ENCODE peak calls at places on chromosomes 5 and 9, in six cellular contexts. One of them, this sample, is unnamed. For H3K27me3, the result is how much of the 10 kb centered on the place peaks cover.

GRCh38 chr5:134784946-134785620 is 26.5 kb downstream of the DDX46 start:
- DNase-seq in H1: peak
- DNase-seq in mesenchymal stem cell: peak
- DNase-seq in IMR-90: peak
- DNase-seq in mesendoderm: peak
- DNase-seq in neuronal stem cell: no peak
- DNase-seq in this sample: no peak

GRCh38 chr5:173161148-173161547 is 16.8 kb downstream of the BNIP1 start:
- DNase-seq in IMR-90: no peak
- DNase-seq in mesenchymal stem cell: no peak
- DNase-seq in neuronal stem cell: no peak
- DNase-seq in mesendoderm: no peak
- DNase-seq in H1: no peak
- DNase-seq in this sample: no peak

GRCh38 chr9:129412814-129413536 is 207.9 kb downstream of the C9orf50 start:
- DNase-seq in mesenchymal stem cell: peak
- DNase-seq in H1: no peak
- DNase-seq in mesendoderm: peak
- DNase-seq in IMR-90: peak
- DNase-seq in neuronal stem cell: no peak
- DNase-seq in this sample: peak

GRCh38 chr9:81787747-81788632 is 98.6 kb upstream of the TLE1 start:
- DNase-seq in mesendoderm: peak
- DNase-seq in IMR-90: peak
- DNase-seq in mesenchymal stem cell: peak
- DNase-seq in neuronal stem cell: no peak
- DNase-seq in H1: no peak
- DNase-seq in this sample: no peak

GRCh38 chr5:96687812-96688453 is 25.8 kb downstream of the CAST start:
- DNase-seq in neuronal stem cell: no peak
- DNase-seq in mesendoderm: no peak
- DNase-seq in H1: no peak
- DNase-seq in IMR-90: peak
- DNase-seq in mesenchymal stem cell: peak
- DNase-seq in this sample: no peak

GRCh38 chr9:130266236-130267098 is 907 bp downstream of the HMCN2 start:
- DNase-seq in H1: peak
- DNase-seq in mesendoderm: peak
- DNase-seq in mesenchymal stem cell: no peak
- DNase-seq in neuronal stem cell: no peak
- DNase-seq in IMR-90: no peak
- DNase-seq in this sample: peak

GRCh38 chr9:136902259-136902821 is 16.0 kb downstream of the TRAF2 start:
- DNase-seq in neuronal stem cell: no peak
- DNase-seq in mesendoderm: no peak
- DNase-seq in H1: no peak
- DNase-seq in IMR-90: peak
- DNase-seq in mesenchymal stem cell: peak
- DNase-seq in this sample: peak

GRCh38 chr5:110376281-110376916 is 350.1 kb downstream of the TMEM232 start:
- DNase-seq in mesendoderm: no peak
- DNase-seq in H1: no peak
- DNase-seq in IMR-90: no peak
- DNase-seq in neuronal stem cell: no peak
- DNase-seq in mesenchymal stem cell: peak
- DNase-seq in this sample: peak

GRCh38 chr9:30758726-30759446 is 1625.6 kb upstream of the ACO1 start:
- DNase-seq in neuronal stem cell: no peak
- DNase-seq in mesendoderm: no peak
- DNase-seq in IMR-90: no peak
- DNase-seq in mesenchymal stem cell: no peak
- DNase-seq in H1: no peak
- DNase-seq in this sample: no peak

GRCh38 chr9:134407123-134407779 is 81.0 kb downstream of the RXRA start:
- DNase-seq in neuronal stem cell: peak
- DNase-seq in mesendoderm: peak
- DNase-seq in mesenchymal stem cell: peak
- DNase-seq in IMR-90: peak
- DNase-seq in H1: no peak
- DNase-seq in this sample: peak

GRCh38 chr9:124145903-124146575 is 111.7 kb upstream of the NEK6 start:
- DNase-seq in neuronal stem cell: no peak
- DNase-seq in IMR-90: no peak
- DNase-seq in H1: peak
- DNase-seq in mesenchymal stem cell: peak
- DNase-seq in mesendoderm: no peak
- DNase-seq in this sample: no peak

GRCh38 chr9:35791321-35791921 is at the start of gene NPR2:
- DNase-seq in mesenchymal stem cell: peak
- DNase-seq in IMR-90: peak
- DNase-seq in neuronal stem cell: no peak
- DNase-seq in H1: peak
- DNase-seq in mesendoderm: peak
- DNase-seq in this sample: no peak

GRCh38 chr5:149757186-149757950 is 27.3 kb downstream of the PPARGC1B start:
- DNase-seq in IMR-90: no peak
- DNase-seq in mesendoderm: no peak
- DNase-seq in H1: no peak
- DNase-seq in neuronal stem cell: no peak
- DNase-seq in mesenchymal stem cell: no peak
- DNase-seq in this sample: no peak

GRCh38 chr5:104800440-104801048 is 1238.0 kb upstream of the NUDT12 start:
- DNase-seq in IMR-90: no peak
- DNase-seq in mesenchymal stem cell: no peak
- DNase-seq in mesendoderm: peak
- DNase-seq in neuronal stem cell: no peak
- DNase-seq in H1: no peak
- DNase-seq in this sample: no peak

GRCh38 chr9:137265496-137266161 is 10.5 kb downstream of the NELFB start:
- DNase-seq in mesendoderm: no peak
- DNase-seq in neuronal stem cell: no peak
- DNase-seq in IMR-90: no peak
- DNase-seq in H1: no peak
- DNase-seq in mesenchymal stem cell: no peak
- DNase-seq in this sample: no peak

GRCh38 chr5:159638954-159639559 is 277.2 kb upstream of the ADRA1B start:
- DNase-seq in neuronal stem cell: no peak
- DNase-seq in H1: no peak
- DNase-seq in mesendoderm: no peak
- DNase-seq in IMR-90: peak
- DNase-seq in mesenchymal stem cell: peak
- DNase-seq in this sample: peak

GRCh38 chr5:165209101-165209727 is 1703.8 kb downstream of the MAT2B start:
- DNase-seq in H1: no peak
- DNase-seq in mesendoderm: peak
- DNase-seq in mesenchymal stem cell: peak
- DNase-seq in IMR-90: peak
- DNase-seq in neuronal stem cell: peak
- DNase-seq in this sample: peak

GRCh38 chr9:113636165-113636564 is 172.6 kb downstream of the RGS3 start:
- DNase-seq in neuronal stem cell: no peak
- DNase-seq in mesenchymal stem cell: peak
- DNase-seq in H1: no peak
- DNase-seq in mesendoderm: no peak
- DNase-seq in IMR-90: peak
- DNase-seq in this sample: no peak

GRCh38 chr5:138662599-138662998 is 87.4 kb upstream of the HSPA9 start:
- DNase-seq in mesenchymal stem cell: no peak
- DNase-seq in IMR-90: no peak
- DNase-seq in neuronal stem cell: no peak
- DNase-seq in mesendoderm: no peak
- DNase-seq in H1: no peak
- DNase-seq in this sample: peak

GRCh38 chr5:95861221-95861857 is 38.8 kb upstream of the GLRX start:
- DNase-seq in mesendoderm: no peak
- DNase-seq in mesenchymal stem cell: peak
- DNase-seq in IMR-90: peak
- DNase-seq in H1: no peak
- DNase-seq in neuronal stem cell: no peak
- DNase-seq in this sample: peak

GRCh38 chr9:87604886-87605588 is 107.4 kb downstream of the DAPK1 start:
- DNase-seq in neuronal stem cell: no peak
- DNase-seq in IMR-90: no peak
- DNase-seq in H1: no peak
- DNase-seq in mesenchymal stem cell: no peak
- DNase-seq in mesendoderm: no peak
- DNase-seq in this sample: no peak

GRCh38 chr9:82436480-82436879 is 447.9 kb downstream of the SPATA31D1 start:
- DNase-seq in mesendoderm: no peak
- DNase-seq in neuronal stem cell: no peak
- DNase-seq in H1: no peak
- DNase-seq in mesenchymal stem cell: no peak
- DNase-seq in IMR-90: peak
- DNase-seq in this sample: no peak

GRCh38 chr5:139294372-139295165 is 1.0 kb downstream of the MATR3 start:
- DNase-seq in mesenchymal stem cell: peak
- DNase-seq in H1: peak
- DNase-seq in neuronal stem cell: peak
- DNase-seq in IMR-90: peak
- DNase-seq in mesendoderm: peak
- DNase-seq in this sample: peak

DNA sequence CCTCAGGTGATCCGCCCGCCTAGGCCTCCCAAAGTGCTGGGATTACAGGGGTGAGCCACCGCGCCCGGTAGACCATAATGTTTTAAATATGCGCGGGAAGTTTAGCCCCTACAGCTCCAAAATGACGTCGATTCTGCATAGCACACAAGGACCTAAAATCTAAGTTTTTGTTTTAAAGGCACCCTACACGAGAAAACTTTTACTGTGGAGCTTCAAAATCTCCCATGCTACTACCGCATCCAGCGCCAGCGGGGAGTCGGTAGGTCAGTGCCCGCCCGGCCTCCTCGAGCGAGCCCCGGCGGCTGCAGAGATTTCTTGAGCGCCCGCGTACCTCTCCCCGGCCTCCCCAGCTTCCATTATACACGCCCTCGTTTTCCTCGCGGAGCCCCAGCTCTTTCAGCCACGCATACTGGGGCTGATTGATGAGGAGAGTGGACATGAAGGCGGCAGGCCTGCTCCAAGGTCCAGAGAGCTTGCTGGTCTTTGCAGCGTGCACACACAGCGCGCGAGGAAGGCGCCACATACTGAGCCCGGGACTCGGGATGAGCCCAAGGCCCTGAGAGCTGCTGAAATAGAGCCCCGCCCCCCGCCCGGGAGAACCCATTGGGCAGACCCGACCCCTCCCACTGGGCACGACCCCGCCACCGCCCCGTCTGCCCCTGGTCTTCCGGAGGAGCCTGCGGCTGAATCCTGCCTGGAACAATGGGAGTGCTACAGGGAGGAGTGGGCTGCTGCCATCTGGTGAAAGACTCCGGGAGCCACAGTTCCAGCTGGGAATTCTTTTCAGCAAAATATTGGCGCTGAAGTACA is at the start of gene ALDH7A1:
- DNase-seq in neuronal stem cell: peak
- DNase-seq in IMR-90: no peak
- DNase-seq in H1: peak
- DNase-seq in mesendoderm: peak
- DNase-seq in mesenchymal stem cell: peak
- DNase-seq in this sample: peak
- H3K4ac ChIP-seq in neuronal stem cell: peak
- H3K4ac ChIP-seq in IMR-90: peak
- H3K4ac ChIP-seq in H1: peak
- H3K4ac ChIP-seq in mesendoderm: peak
- H3K4ac ChIP-seq in mesenchymal stem cell: peak
- H3K4ac ChIP-seq in this sample: peak

GRCh38 chr9:21589344-21590056 is 107.4 kb upstream of the IFNE start:
- DNase-seq in IMR-90: no peak
- DNase-seq in neuronal stem cell: no peak
- DNase-seq in mesenchymal stem cell: no peak
- DNase-seq in mesendoderm: no peak
- DNase-seq in H1: no peak
- DNase-seq in this sample: no peak
- H3K27me3 ChIP-seq in IMR-90: under half
- H3K27me3 ChIP-seq in neuronal stem cell: under half
- H3K27me3 ChIP-seq in mesenchymal stem cell: under half
- H3K27me3 ChIP-seq in mesendoderm: under half
- H3K27me3 ChIP-seq in H1: under half
- H3K27me3 ChIP-seq in this sample: under half

DNA sequence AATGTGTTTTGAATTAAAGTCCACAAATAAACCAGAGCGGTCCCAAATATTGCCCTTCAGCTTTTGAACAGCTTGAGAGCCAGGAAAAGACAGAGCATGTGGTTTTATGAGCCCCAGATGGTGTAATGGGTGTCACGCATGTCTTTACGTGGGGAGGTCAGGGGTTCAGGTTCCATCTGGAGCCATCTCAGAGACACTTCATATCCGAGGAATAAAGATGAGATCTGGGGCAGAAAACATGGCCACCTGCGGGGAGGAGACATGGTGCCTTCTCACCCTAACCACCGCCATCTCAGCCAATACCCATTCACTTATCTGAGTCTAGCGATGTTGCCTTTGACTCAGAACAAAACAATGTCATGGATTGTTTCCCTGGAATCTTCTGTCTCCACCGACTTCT is 42.6 kb upstream of the ROR2 start:
- DNase-seq in mesenchymal stem cell: no peak
- DNase-seq in mesendoderm: peak
- DNase-seq in H1: peak
- DNase-seq in IMR-90: peak
- DNase-seq in neuronal stem cell: no peak
- DNase-seq in this sample: no peak
- H3K4me3 ChIP-seq in mesenchymal stem cell: no peak
- H3K4me3 ChIP-seq in mesendoderm: no peak
- H3K4me3 ChIP-seq in H1: no peak
- H3K4me3 ChIP-seq in IMR-90: no peak
- H3K4me3 ChIP-seq in neuronal stem cell: no peak
- H3K4me3 ChIP-seq in this sample: no peak

GRCh38 chr9:83706703-83707517 is 848 bp downstream of the UBQLN1 start:
- DNase-seq in neuronal stem cell: peak
- DNase-seq in mesendoderm: peak
- DNase-seq in H1: peak
- DNase-seq in mesenchymal stem cell: peak
- DNase-seq in IMR-90: peak
- DNase-seq in this sample: peak
- H3K4ac ChIP-seq in neuronal stem cell: peak
- H3K4ac ChIP-seq in mesendoderm: peak
- H3K4ac ChIP-seq in H1: peak
- H3K4ac ChIP-seq in mesenchymal stem cell: peak
- H3K4ac ChIP-seq in IMR-90: peak
- H3K4ac ChIP-seq in this sample: peak